ENCODE peak calls at places on chromosome 7, in seven cellular contexts. K, W, N, U, C, D and B are unnamed samples.

GRCh38 chr7:128910569-128910945 is at the start of gene KCP:
- DNase-seq in C (no peak), U (no peak), W (no peak), K (no peak), N (no peak), D (no peak), B (no peak)

GRCh38 chr7:56079450-56080185 is 13.1 kb downstream of the PHKG1 start:
- DNase-seq in D (no peak), K (no peak), C (peak; percentile 51), W (no peak), U (no peak), N (no peak), B (peak; percentile 49)

GRCh38 chr7:40586197-40586596 is 451.4 kb downstream of the SUGCT start:
- DNase-seq in D (no peak), W (no peak), K (no peak), U (peak; percentile 10), N (no peak), C (no peak), B (no peak)

GRCh38 chr7:88344956-88345832 is 38.5 kb upstream of the STEAP4 start:
- DNase-seq in N (no peak), W (peak; percentile 31), D (peak; percentile 23), C (peak; percentile 44), K (peak; percentile 62), U (peak; percentile 52), B (no peak)

GRCh38 chr7:121024568-121025055 is 36.1 kb downstream of the CPED1 start:
- DNase-seq in U (no peak), K (no peak), C (no peak), N (no peak), W (no peak), D (no peak), B (no peak)

GRCh38 chr7:45191361-45191760 is 33.8 kb downstream of the RAMP3 start:
- DNase-seq in U (no peak), K (no peak), N (no peak), D (no peak), C (no peak), W (no peak), B (no peak)

GRCh38 chr7:143456992-143457793 is 13.9 kb downstream of the TAS2R60 start:
- DNase-seq in D (no peak), U (no peak), K (no peak), C (no peak), N (no peak), W (no peak), B (no peak)

GRCh38 chr7:129122751-129123516 is 21.6 kb upstream of the TSPAN33 start:
- DNase-seq in W (peak; percentile 53), C (no peak), N (peak; percentile 33), D (no peak), K (no peak), U (no peak), B (no peak)

GRCh38 chr7:70313251-70313650 is 715.0 kb downstream of the AUTS2 start:
- DNase-seq in N (no peak), D (no peak), U (no peak), C (no peak), K (no peak), W (no peak), B (no peak)

GRCh38 chr7:32513205-32513604 is 17.9 kb downstream of the AVL9 start:
- DNase-seq in C (no peak), N (no peak), K (no peak), W (no peak), U (no peak), D (no peak), B (no peak)

GRCh38 chr7:108348913-108349312 is 107.3 kb downstream of the NRCAM start:
- DNase-seq in W (no peak), U (no peak), K (no peak), N (no peak), C (no peak), D (no peak), B (no peak)